ENCODE peak calls at places on chromosomes 7 and 10, in four cellular contexts. C, M, K and T are unnamed samples.

GRCh38 chr7:94354950-94355349 is 39.7 kb upstream of the COL1A2 start:
- DNase-seq in K (no peak), C (no peak), M (no peak), T (no peak)

GRCh38 chr10:116787893-116788665 is 45.7 kb upstream of the HSPA12A start:
- DNase-seq in M (peak; percentile 92), K (peak; percentile 74), C (peak; percentile 88), T (peak; percentile 76)

GRCh38 chr7:114519215-114519614 is 104.6 kb downstream of the FOXP2 start:
- DNase-seq in M (no peak), C (no peak), K (no peak), T (no peak)

GRCh38 chr10:1715821-1716220 is 21.5 kb downstream of the ADARB2 start:
- DNase-seq in K (no peak), C (no peak), M (no peak), T (no peak)

GRCh38 chr10:42979730-42980467 is 97.0 kb upstream of the RET start:
- DNase-seq in C (peak; percentile 64), M (peak; percentile 3), K (no peak), T (peak; percentile 66)

GRCh38 chr7:130063036-130063435 is 7.3 kb upstream of the KLHDC10 start:
- DNase-seq in M (no peak), C (peak; percentile 70), K (no peak), T (peak; percentile 79)

GRCh38 chr10:122044045-122044661 is 55.2 kb downstream of the TACC2 start:
- DNase-seq in M (no peak), K (peak; percentile 43), C (no peak), T (no peak)

GRCh38 chr10:35572583-35572982 is 32.6 kb upstream of the GJD4 start:
- DNase-seq in M (no peak), C (no peak), K (no peak), T (no peak)

GRCh38 chr10:24238527-24239247 is 29.7 kb downstream of the KIAA1217 start:
- DNase-seq in K (no peak), C (no peak), M (no peak), T (no peak)

GRCh38 chr7:112173214-112173905 is 32.8 kb downstream of the DOCK4 start:
- DNase-seq in M (no peak), K (no peak), C (no peak), T (peak; percentile 45)

GRCh38 chr10:107686095-107686494 is 521.6 kb upstream of the SORCS1 start:
- DNase-seq in C (no peak), M (no peak), K (peak; percentile 36), T (no peak)

GRCh38 chr10:37703833-37704382 is 153.5 kb downstream of the ZNF248 start:
- DNase-seq in M (no peak), K (no peak), C (no peak), T (no peak)

GRCh38 chr10:17784701-17785100 is 24.4 kb upstream of the MRC1 start:
- DNase-seq in M (no peak), C (no peak), K (no peak), T (peak; percentile 60)

GRCh38 chr10:82409671-82410070 is 534.7 kb downstream of the NRG3 start:
- DNase-seq in K (no peak), C (no peak), M (no peak), T (no peak)

GRCh38 chr10:71457908-71458307 is 61.2 kb downstream of the CDH23 start:
- DNase-seq in C (no peak), K (no peak), M (no peak), T (no peak)

GRCh38 chr7:5426226-5426475 is 2.5 kb upstream of the TNRC18 start:
- DNase-seq in K (no peak), C (no peak), M (no peak), T (no peak)

GRCh38 chr10:98403812-98404504 is 11.0 kb downstream of the PYROXD2 start:
- DNase-seq in M (no peak), C (no peak), K (no peak), T (no peak)

GRCh38 chr7:2926120-2926897 is 82.2 kb upstream of the GNA12 start:
- DNase-seq in K (no peak), C (peak; percentile 17), M (no peak), T (no peak)

GRCh38 chr10:1242975-1243374 is 186.8 kb downstream of the WDR37 start:
- DNase-seq in K (no peak), M (no peak), C (no peak), T (no peak)

GRCh38 chr7:111587715-111588433 is 25.6 kb upstream of the IMMP2L start:
- DNase-seq in C (no peak), K (no peak), M (no peak), T (no peak)

GRCh38 chr10:86971146-86971991 is 3.1 kb downstream of the ADIRF start:
- DNase-seq in M (peak; percentile 98), K (peak; percentile 92), C (peak; percentile 41), T (no peak)

GRCh38 chr10:33733058-33733457 is 398.6 kb upstream of the NRP1 start:
- DNase-seq in M (no peak), C (no peak), K (no peak), T (no peak)

GRCh38 chr10:86247588-86247987 is 119.0 kb downstream of the GRID1 start:
- DNase-seq in C (no peak), K (no peak), M (no peak), T (no peak)

GRCh38 chr10:49205206-49205605 is 17.0 kb upstream of the TMEM273 start:
- DNase-seq in K (no peak), M (no peak), C (no peak), T (no peak)

GRCh38 chr7:16592395-16592794 is 53.2 kb downstream of the ANKMY2 start:
- DNase-seq in M (no peak), K (no peak), C (no peak), T (no peak)

GRCh38 chr7:74476546-74477095 is 22.9 kb downstream of the GTF2IRD1 start:
- DNase-seq in K (no peak), C (peak; percentile 41), M (no peak), T (no peak)

GRCh38 chr7:95843286-95843685 is 70.9 kb downstream of the DYNC1I1 start:
- DNase-seq in M (no peak), K (no peak), C (peak; percentile 23), T (no peak)

GRCh38 chr7:135557455-135558336 is at the start of gene NUP205:
- DNase-seq in M (peak; percentile 87), C (peak; percentile 85), K (peak; percentile 64), T (peak; percentile 79)

GRCh38 chr10:109946680-109947446 is 23.6 kb upstream of the XPNPEP1 start:
- DNase-seq in M (no peak), K (no peak), C (no peak), T (no peak)

GRCh38 chr10:96478317-96478716 is 35.4 kb downstream of the TLL2 start:
- DNase-seq in M (no peak), C (no peak), K (no peak), T (no peak)

GRCh38 chr10:123081896-123082295 is 53.9 kb upstream of the HMX3 start:
- DNase-seq in C (no peak), M (no peak), K (no peak), T (no peak)

GRCh38 chr7:105760549-105761447 is 115.6 kb downstream of the ATXN7L1 start:
- DNase-seq in C (no peak), M (no peak), K (no peak), T (no peak)

GRCh38 chr7:43758861-43759683 is 592 bp downstream of the BLVRA start:
- DNase-seq in C (peak; percentile 90), K (peak; percentile 35), M (peak; percentile 69), T (peak; percentile 61)

GRCh38 chr7:102004229-102004628 is 186.8 kb downstream of the CUX1 start:
- DNase-seq in K (no peak), M (no peak), C (no peak), T (no peak)

GRCh38 chr10:132861116-132861691 is 75.3 kb upstream of the NKX6-2 start:
- DNase-seq in C (no peak), K (no peak), M (peak; percentile 2), T (no peak)

GRCh38 chr7:100486753-100487446 is 3.2 kb downstream of the NYAP1 start:
- DNase-seq in K (no peak), C (peak; percentile 36), M (no peak), T (no peak)

GRCh38 chr7:92904292-92905131 is 68.1 kb upstream of the CDK6 start:
- DNase-seq in M (no peak), C (peak; percentile 27), K (no peak), T (peak; percentile 40)

GRCh38 chr7:153370092-153370491 is 610.5 kb downstream of the ACTR3B start:
- DNase-seq in K (no peak), C (no peak), M (no peak), T (no peak)

GRCh38 chr7:54545241-54545563 is 3.0 kb downstream of the VSTM2A start:
- DNase-seq in M (no peak), K (no peak), C (no peak), T (no peak)
- H3K27me3 ChIP-seq in M (no peaks in the 10 kb centered on the region), K (peaks cover 57% of the 10 kb centered on the region), C (peaks cover 49% of the 10 kb centered on the region), T (no peaks in the 10 kb centered on the region)

GRCh38 chr10:77602231-77602912 is 35.2 kb downstream of the KCNMA1 start:
- DNase-seq in C (no peak), M (no peak), K (no peak), T (no peak)
- TF ChIP-seq CTCF in C (no peak), M (no peak), K (no peak), T (no peak)

GRCh38 chr7:151897201-151897711 is 20.3 kb upstream of the PRKAG2 start:
- DNase-seq in C (no peak), M (no peak), K (no peak), T (no peak)
- H3K27me3 ChIP-seq in C (peaks cover 32% of the 10 kb centered on the region), M (no peaks in the 10 kb centered on the region), K (peaks cover 74% of the 10 kb centered on the region), T (no peaks in the 10 kb centered on the region)

GRCh38 chr7:110446658-110447057 is 644.3 kb upstream of the LRRN3 start:
- DNase-seq in K (no peak), C (no peak), M (no peak), T (no peak)

DNA sequence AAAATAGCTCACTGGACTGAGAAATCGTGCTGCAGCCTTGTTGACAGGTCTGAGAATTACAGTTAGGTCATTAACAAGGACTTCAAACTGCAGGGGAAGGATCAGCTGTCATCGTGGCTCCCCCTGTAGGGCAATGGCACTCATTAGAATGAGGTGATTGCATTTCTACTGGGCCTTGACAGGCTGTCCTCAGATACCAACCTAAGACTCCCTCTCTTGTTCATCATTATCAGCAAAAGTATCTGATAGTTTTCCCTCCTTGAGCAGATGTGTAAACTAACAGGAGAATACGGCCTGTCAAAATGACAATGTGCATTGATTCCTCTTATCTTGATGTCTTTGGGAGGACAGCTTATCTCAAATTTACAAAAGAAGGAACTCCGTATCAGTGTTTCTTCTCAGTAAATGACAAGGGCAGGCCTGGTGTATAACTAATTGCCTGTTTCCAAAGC is 648.5 kb upstream of the LRRN3 start:
- DNase-seq in C (peak; percentile 81), M (no peak), K (no peak), T (peak; percentile 86)
- TF ChIP-seq CTCF in C (peak; percentile 44), M (no peak), K (no peak), T (peak; percentile 93)

DNA sequence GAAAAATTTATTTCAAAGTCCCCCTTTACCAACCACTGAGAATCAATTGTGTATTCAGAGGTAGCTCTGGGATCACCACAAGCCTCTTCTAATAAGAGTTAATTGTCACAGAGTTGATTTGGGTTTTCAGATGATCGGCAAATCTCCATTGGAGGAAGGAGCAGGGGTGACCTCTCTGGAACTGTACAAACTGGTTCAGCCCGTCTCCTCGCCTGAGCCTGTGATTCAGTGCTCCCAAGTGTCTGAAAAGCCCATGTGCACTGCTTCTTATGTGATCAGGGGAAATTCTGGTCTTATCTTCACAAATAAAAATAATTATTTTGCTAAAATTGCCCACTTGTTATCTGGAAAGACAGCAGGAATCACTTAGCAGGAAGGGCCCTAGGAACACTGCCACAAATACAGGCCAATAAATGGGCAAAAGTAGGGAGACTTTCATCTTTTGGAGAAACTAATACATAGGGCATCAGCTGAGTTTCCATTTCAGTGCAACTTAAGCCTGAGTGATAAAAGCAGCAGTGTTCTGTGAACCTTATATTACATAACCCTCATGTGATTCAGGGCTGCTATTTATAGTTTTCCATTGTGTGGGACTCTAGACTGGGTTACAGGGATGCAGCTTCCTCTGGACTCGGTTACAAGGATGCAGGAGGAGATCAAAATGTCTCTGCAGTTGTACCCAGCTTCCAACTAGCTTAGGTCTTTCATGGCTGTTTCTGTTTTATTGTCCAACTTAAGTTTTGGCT is 32.3 kb downstream of the CDK1 start:
- DNase-seq in K (no peak), C (no peak), M (no peak), T (no peak)
- H3K27me3 ChIP-seq in K (no peaks in the 10 kb centered on the region), C (no peaks in the 10 kb centered on the region), M (no peaks in the 10 kb centered on the region), T (no peaks in the 10 kb centered on the region)